ENCODE peak calls at places on chromosomes 13 and 19, in six cellular contexts. One of them, this sample, is unnamed.

GRCh38 chr13:42420304-42420703 is 148.4 kb downstream of the AKAP11 start:
- DNase-seq in breast epithelium: no peak
- DNase-seq in colonic mucosa: no peak
- DNase-seq in bronchial epithelial cell: no peak
- DNase-seq in upper lobe of right lung: no peak
- DNase-seq in AG04449: no peak
- DNase-seq in this sample: no peak

GRCh38 chr19:38815059-38816001 is 2.6 kb upstream of the LGALS4 start:
- DNase-seq in breast epithelium: no peak
- DNase-seq in colonic mucosa: peak
- DNase-seq in bronchial epithelial cell: no peak
- DNase-seq in upper lobe of right lung: no peak
- DNase-seq in AG04449: no peak
- DNase-seq in this sample: no peak

GRCh38 chr19:40831502-40832430 is 18.5 kb downstream of the CYP2A6 start:
- DNase-seq in breast epithelium: no peak
- DNase-seq in colonic mucosa: peak
- DNase-seq in bronchial epithelial cell: peak
- DNase-seq in upper lobe of right lung: no peak
- DNase-seq in AG04449: peak
- DNase-seq in this sample: no peak

GRCh38 chr19:10884273-10884672 is 12.9 kb downstream of the CARM1 start:
- DNase-seq in breast epithelium: no peak
- DNase-seq in colonic mucosa: no peak
- DNase-seq in bronchial epithelial cell: peak
- DNase-seq in upper lobe of right lung: no peak
- DNase-seq in AG04449: no peak
- DNase-seq in this sample: no peak

GRCh38 chr13:113023217-113023597 is 54.2 kb downstream of the MCF2L start:
- DNase-seq in breast epithelium: no peak
- DNase-seq in colonic mucosa: no peak
- DNase-seq in bronchial epithelial cell: peak
- DNase-seq in upper lobe of right lung: no peak
- DNase-seq in AG04449: no peak
- DNase-seq in this sample: no peak

GRCh38 chr19:46898731-46899130 is 37.9 kb downstream of the ARHGAP35 start:
- DNase-seq in breast epithelium: no peak
- DNase-seq in colonic mucosa: no peak
- DNase-seq in bronchial epithelial cell: peak
- DNase-seq in upper lobe of right lung: no peak
- DNase-seq in AG04449: no peak
- DNase-seq in this sample: no peak

GRCh38 chr13:99373436-99373835 is 66.2 kb upstream of the GPR183 start:
- DNase-seq in breast epithelium: no peak
- DNase-seq in colonic mucosa: no peak
- DNase-seq in bronchial epithelial cell: no peak
- DNase-seq in upper lobe of right lung: no peak
- DNase-seq in AG04449: no peak
- DNase-seq in this sample: no peak

GRCh38 chr19:1665565-1666047 is 13.2 kb upstream of the TCF3 start:
- DNase-seq in breast epithelium: no peak
- DNase-seq in colonic mucosa: no peak
- DNase-seq in bronchial epithelial cell: no peak
- DNase-seq in upper lobe of right lung: no peak
- DNase-seq in AG04449: no peak
- DNase-seq in this sample: no peak

GRCh38 chr19:41427647-41428480 is 690 bp upstream of the B3GNT8 start:
- DNase-seq in breast epithelium: peak
- DNase-seq in colonic mucosa: peak
- DNase-seq in bronchial epithelial cell: no peak
- DNase-seq in upper lobe of right lung: peak
- DNase-seq in AG04449: no peak
- DNase-seq in this sample: peak

GRCh38 chr13:40456397-40456958 is 210.0 kb downstream of the FOXO1 start:
- DNase-seq in breast epithelium: no peak
- DNase-seq in colonic mucosa: no peak
- DNase-seq in bronchial epithelial cell: no peak
- DNase-seq in upper lobe of right lung: no peak
- DNase-seq in AG04449: no peak
- DNase-seq in this sample: no peak

GRCh38 chr19:43634068-43634467 is 5.6 kb downstream of the CADM4 start:
- DNase-seq in breast epithelium: no peak
- DNase-seq in colonic mucosa: no peak
- DNase-seq in bronchial epithelial cell: peak
- DNase-seq in upper lobe of right lung: no peak
- DNase-seq in AG04449: no peak
- DNase-seq in this sample: no peak

GRCh38 chr13:20501548-20501947 is 24.1 kb downstream of the CRYL1 start:
- DNase-seq in breast epithelium: no peak
- DNase-seq in colonic mucosa: no peak
- DNase-seq in bronchial epithelial cell: no peak
- DNase-seq in upper lobe of right lung: no peak
- DNase-seq in AG04449: no peak
- DNase-seq in this sample: no peak

GRCh38 chr13:38954291-38954690 is 36.3 kb downstream of the STOML3 start:
- DNase-seq in breast epithelium: no peak
- DNase-seq in colonic mucosa: no peak
- DNase-seq in bronchial epithelial cell: peak
- DNase-seq in upper lobe of right lung: no peak
- DNase-seq in AG04449: no peak
- DNase-seq in this sample: no peak

DNA sequence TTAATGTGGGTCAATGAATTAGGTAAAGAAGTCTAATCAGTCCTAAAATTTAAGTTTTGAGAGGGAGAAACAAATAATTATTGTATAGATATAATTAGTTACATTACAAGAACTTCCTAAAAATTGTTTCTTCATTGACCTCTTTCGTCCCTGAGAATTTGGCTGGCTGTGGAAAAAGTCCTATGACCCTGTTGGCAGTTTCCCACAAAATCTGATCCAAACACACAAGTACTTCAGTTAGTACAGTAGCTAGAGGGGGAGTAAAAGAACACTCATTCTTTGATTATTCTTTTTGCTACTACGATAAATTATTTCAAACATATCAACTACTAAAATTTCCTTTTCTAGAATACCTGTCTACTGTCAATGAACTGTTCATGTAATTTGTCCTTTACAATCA is 11.3 kb downstream of the POSTN start:
- DNase-seq in breast epithelium: no peak
- DNase-seq in colonic mucosa: no peak
- DNase-seq in bronchial epithelial cell: no peak
- DNase-seq in upper lobe of right lung: no peak
- DNase-seq in AG04449: no peak
- DNase-seq in this sample: no peak
- TF ChIP-seq CTCF in breast epithelium: no peak
- TF ChIP-seq CTCF in colonic mucosa: no peak
- TF ChIP-seq CTCF in bronchial epithelial cell: no peak
- TF ChIP-seq CTCF in upper lobe of right lung: no peak
- TF ChIP-seq CTCF in AG04449: no peak
- TF ChIP-seq CTCF in this sample: no peak

DNA sequence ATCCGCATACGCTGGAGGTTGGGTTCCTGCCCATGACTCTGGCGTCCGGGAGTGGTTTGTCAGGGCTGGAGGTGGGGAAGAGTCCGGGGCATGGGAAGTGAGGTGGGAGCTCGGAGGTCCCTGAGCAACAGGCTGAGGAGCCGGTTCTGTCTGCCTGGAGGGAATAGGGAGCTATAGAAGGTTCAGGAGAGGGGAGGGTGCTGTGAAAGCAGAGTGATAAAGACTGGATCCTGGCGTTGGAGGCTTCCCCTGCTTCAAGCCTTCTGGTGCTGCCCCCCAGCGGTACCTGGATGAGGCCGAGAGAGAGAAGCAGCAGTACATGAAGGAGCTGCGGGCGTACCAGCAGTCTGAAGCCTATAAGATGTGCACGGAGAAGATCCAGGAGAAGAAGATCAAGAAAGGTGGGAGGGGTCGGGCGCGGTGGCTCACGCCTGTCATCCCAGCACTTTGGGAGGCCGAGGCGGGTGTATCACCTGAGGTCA is 2.6 kb downstream of the HMG20B start:
- DNase-seq in breast epithelium: no peak
- DNase-seq in colonic mucosa: peak
- DNase-seq in bronchial epithelial cell: no peak
- DNase-seq in upper lobe of right lung: no peak
- DNase-seq in AG04449: no peak
- DNase-seq in this sample: peak
- TF ChIP-seq CTCF in breast epithelium: no peak
- TF ChIP-seq CTCF in colonic mucosa: no peak
- TF ChIP-seq CTCF in bronchial epithelial cell: peak
- TF ChIP-seq CTCF in upper lobe of right lung: no peak
- TF ChIP-seq CTCF in AG04449: peak
- TF ChIP-seq CTCF in this sample: no peak

DNA sequence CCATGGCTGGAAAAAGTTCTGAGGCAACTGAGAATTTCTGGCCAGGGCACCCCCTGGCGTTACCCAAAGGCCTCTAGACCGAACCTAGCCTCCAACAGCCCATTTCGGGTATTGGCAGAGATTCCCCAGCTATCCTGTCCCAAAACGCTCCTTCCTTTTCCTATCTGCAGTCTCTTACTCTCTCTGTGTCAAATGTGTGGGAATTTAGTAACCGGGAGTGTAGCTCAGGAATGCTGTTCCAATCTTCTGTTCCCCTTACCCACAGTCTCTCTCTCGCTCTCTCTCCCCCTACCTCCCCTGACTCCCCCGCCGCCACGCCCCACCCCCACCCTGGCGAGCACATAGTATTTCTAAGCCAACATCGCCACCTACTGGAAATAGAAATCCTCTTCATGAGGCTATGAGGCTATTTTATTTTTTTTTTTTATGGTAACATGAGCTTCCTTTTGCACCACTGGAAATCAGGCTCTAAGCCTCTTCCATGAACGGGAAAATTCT is 27.0 kb downstream of the OXGR1 start:
- DNase-seq in breast epithelium: no peak
- DNase-seq in colonic mucosa: no peak
- DNase-seq in bronchial epithelial cell: no peak
- DNase-seq in upper lobe of right lung: no peak
- DNase-seq in AG04449: no peak
- DNase-seq in this sample: no peak
- TF ChIP-seq CTCF in breast epithelium: no peak
- TF ChIP-seq CTCF in colonic mucosa: no peak
- TF ChIP-seq CTCF in bronchial epithelial cell: no peak
- TF ChIP-seq CTCF in upper lobe of right lung: no peak
- TF ChIP-seq CTCF in AG04449: no peak
- TF ChIP-seq CTCF in this sample: no peak

DNA sequence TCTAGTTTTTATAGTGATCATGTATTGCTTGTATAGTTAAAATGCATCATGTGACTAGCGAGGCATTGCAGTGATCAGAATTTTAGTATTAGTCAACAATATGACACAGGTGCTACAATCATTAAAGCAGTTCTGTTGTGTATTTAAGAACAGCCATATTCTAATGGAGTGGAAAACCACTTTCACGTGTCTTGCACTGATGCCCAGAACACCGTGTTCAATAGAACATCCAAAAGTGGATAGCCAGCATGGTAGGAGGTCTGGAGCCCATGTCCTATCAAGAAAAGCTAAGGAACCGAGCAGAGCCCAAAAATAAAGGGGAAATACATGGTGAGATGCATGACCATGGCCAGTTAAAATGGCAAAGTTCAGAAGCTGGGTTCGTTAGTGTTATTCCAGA is 55.1 kb downstream of the FGF14 start:
- DNase-seq in breast epithelium: no peak
- DNase-seq in colonic mucosa: no peak
- DNase-seq in bronchial epithelial cell: no peak
- DNase-seq in upper lobe of right lung: no peak
- DNase-seq in AG04449: no peak
- DNase-seq in this sample: no peak
- TF ChIP-seq CTCF in breast epithelium: no peak
- TF ChIP-seq CTCF in colonic mucosa: no peak
- TF ChIP-seq CTCF in bronchial epithelial cell: no peak
- TF ChIP-seq CTCF in upper lobe of right lung: no peak
- TF ChIP-seq CTCF in AG04449: no peak
- TF ChIP-seq CTCF in this sample: no peak

GRCh38 chr13:103354189-103354588 is 288.0 kb upstream of the SLC10A2 start:
- DNase-seq in breast epithelium: no peak
- DNase-seq in colonic mucosa: no peak
- DNase-seq in bronchial epithelial cell: no peak
- DNase-seq in upper lobe of right lung: no peak
- DNase-seq in AG04449: no peak
- DNase-seq in this sample: no peak

GRCh38 chr13:103351035-103351828 is 285.0 kb upstream of the SLC10A2 start:
- DNase-seq in breast epithelium: no peak
- DNase-seq in colonic mucosa: no peak
- DNase-seq in bronchial epithelial cell: no peak
- DNase-seq in upper lobe of right lung: no peak
- DNase-seq in AG04449: no peak
- DNase-seq in this sample: peak

GRCh38 chr13:103349664-103350063 is 283.4 kb upstream of the SLC10A2 start:
- DNase-seq in breast epithelium: no peak
- DNase-seq in colonic mucosa: no peak
- DNase-seq in bronchial epithelial cell: no peak
- DNase-seq in upper lobe of right lung: no peak
- DNase-seq in AG04449: no peak
- DNase-seq in this sample: peak

DNA sequence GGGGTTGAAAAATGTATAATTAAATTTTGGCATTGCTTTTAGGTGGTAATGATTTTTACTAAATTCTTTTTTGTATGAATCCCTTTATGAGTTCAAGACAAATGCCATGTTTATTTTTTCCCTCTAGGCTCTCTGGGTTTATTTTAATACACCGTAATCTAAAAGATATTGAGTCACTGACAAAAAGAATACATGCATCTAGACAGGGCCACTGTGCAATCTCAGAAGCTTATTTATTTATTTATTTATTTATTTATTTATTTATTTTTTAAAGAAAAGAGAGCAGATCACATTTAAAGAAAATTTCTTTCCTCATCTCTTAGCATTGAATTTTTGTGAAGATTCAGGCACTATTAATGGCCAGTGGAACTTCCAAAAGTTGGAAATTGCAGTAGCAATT is 283.9 kb upstream of the SLC10A2 start:
- DNase-seq in breast epithelium: no peak
- DNase-seq in colonic mucosa: no peak
- DNase-seq in bronchial epithelial cell: no peak
- DNase-seq in upper lobe of right lung: no peak
- DNase-seq in AG04449: no peak
- DNase-seq in this sample: no peak
- TF ChIP-seq CTCF in breast epithelium: no peak
- TF ChIP-seq CTCF in colonic mucosa: no peak
- TF ChIP-seq CTCF in bronchial epithelial cell: no peak
- TF ChIP-seq CTCF in upper lobe of right lung: no peak
- TF ChIP-seq CTCF in AG04449: no peak
- TF ChIP-seq CTCF in this sample: no peak

GRCh38 chr19:14165986-14166385 is 29.6 kb upstream of the ASF1B start:
- DNase-seq in breast epithelium: no peak
- DNase-seq in colonic mucosa: no peak
- DNase-seq in bronchial epithelial cell: no peak
- DNase-seq in upper lobe of right lung: no peak
- DNase-seq in AG04449: no peak
- DNase-seq in this sample: no peak

GRCh38 chr19:14166448-14166847 is 30.1 kb upstream of the ASF1B start:
- DNase-seq in breast epithelium: no peak
- DNase-seq in colonic mucosa: no peak
- DNase-seq in bronchial epithelial cell: no peak
- DNase-seq in upper lobe of right lung: no peak
- DNase-seq in AG04449: no peak
- DNase-seq in this sample: no peak

GRCh38 chr19:14167594-14168138 is 31.3 kb upstream of the ASF1B start:
- DNase-seq in breast epithelium: no peak
- DNase-seq in colonic mucosa: no peak
- DNase-seq in bronchial epithelial cell: no peak
- DNase-seq in upper lobe of right lung: no peak
- DNase-seq in AG04449: no peak
- DNase-seq in this sample: no peak

GRCh38 chr19:14168259-14168972 is 32.0 kb upstream of the ASF1B start:
- DNase-seq in breast epithelium: no peak
- DNase-seq in colonic mucosa: no peak
- DNase-seq in bronchial epithelial cell: no peak
- DNase-seq in upper lobe of right lung: no peak
- DNase-seq in AG04449: no peak
- DNase-seq in this sample: no peak

GRCh38 chr19:14167013-14167593 is 30.7 kb upstream of the ASF1B start:
- DNase-seq in breast epithelium: no peak
- DNase-seq in colonic mucosa: no peak
- DNase-seq in bronchial epithelial cell: no peak
- DNase-seq in upper lobe of right lung: no peak
- DNase-seq in AG04449: no peak
- DNase-seq in this sample: no peak
- TF ChIP-seq CTCF in breast epithelium: no peak
- TF ChIP-seq CTCF in colonic mucosa: no peak
- TF ChIP-seq CTCF in bronchial epithelial cell: no peak
- TF ChIP-seq CTCF in upper lobe of right lung: no peak
- TF ChIP-seq CTCF in AG04449: no peak
- TF ChIP-seq CTCF in this sample: no peak

This sample was measured in nephron progenitor cell.